ENCODE peak calls at places on chromosomes 5 and 9, in seven cellular contexts. A, Z, S, W, X, L and R are unnamed samples.

GRCh38 chr9:124809211-124809610 is 32.3 kb downstream of the OLFML2A start:
- DNase-seq in Z (no peak), X (no peak), A (no peak), L (no peak), W (no peak), S (no peak), R (no peak)

GRCh38 chr9:69370430-69370829 is 45.4 kb downstream of the ENTREP1 start:
- DNase-seq in Z (no peak), S (no peak), X (no peak), L (no peak), A (no peak), W (no peak), R (no peak)

GRCh38 chr9:38620483-38621433 is at the start of gene ANKRD18A:
- DNase-seq in Z (peak; percentile 26), L (peak; percentile 62), S (peak; percentile 87), A (peak; percentile 52), X (peak; percentile 79), W (peak; percentile 87), R (peak; percentile 64)

GRCh38 chr5:6731465-6732237 is 18.4 kb downstream of the TENT4A start:
- DNase-seq in X (no peak), W (no peak), L (no peak), Z (no peak), S (no peak), A (no peak), R (no peak)

GRCh38 chr5:149464796-149465489 is 85.9 kb upstream of the IL17B start:
- DNase-seq in A (no peak), X (no peak), S (no peak), L (no peak), W (no peak), Z (no peak), R (no peak)

GRCh38 chr5:176658817-176659216 is 11.5 kb downstream of the TSPAN17 start:
- DNase-seq in W (no peak), L (no peak), A (no peak), S (no peak), Z (no peak), X (peak; percentile 58), R (no peak)

GRCh38 chr9:113520109-113520642 is 56.6 kb downstream of the RGS3 start:
- DNase-seq in A (peak; percentile 35), X (peak; percentile 69), L (peak; percentile 41), S (no peak), W (no peak), Z (no peak), R (peak; percentile 19)

GRCh38 chr9:34620061-34620994 is at the start of gene DCTN3:
- DNase-seq in A (peak; percentile 80), X (peak; percentile 96), S (peak; percentile 85), W (peak; percentile 84), Z (peak; percentile 96), L (peak; percentile 60), R (peak; percentile 86)

GRCh38 chr9:99073985-99074901 is 30.7 kb upstream of the TGFBR1 start:
- DNase-seq in X (no peak), A (no peak), W (no peak), S (no peak), L (no peak), Z (no peak), R (no peak)

GRCh38 chr9:27292646-27293045 is 4.3 kb downstream of the EQTN start:
- DNase-seq in X (no peak), L (no peak), Z (no peak), S (no peak), A (no peak), W (no peak), R (no peak)

GRCh38 chr5:83526289-83526688 is 54.7 kb downstream of the VCAN start:
- DNase-seq in W (no peak), A (no peak), L (no peak), Z (no peak), X (no peak), S (no peak), R (no peak)

GRCh38 chr5:67063791-67064190 is 132.8 kb downstream of the CD180 start:
- DNase-seq in S (no peak), A (no peak), X (no peak), Z (no peak), L (no peak), W (no peak), R (no peak)

GRCh38 chr5:105033642-105034217 is 1471.1 kb upstream of the NUDT12 start:
- DNase-seq in Z (peak; percentile 40), A (no peak), W (no peak), L (no peak), S (no peak), X (no peak), R (no peak)

GRCh38 chr5:58255970-58256369 is 203.9 kb downstream of the PLK2 start:
- DNase-seq in S (no peak), Z (no peak), A (no peak), X (no peak), W (no peak), L (no peak), R (no peak)

GRCh38 chr5:55899344-55899743 is 48.2 kb downstream of the IL31RA start:
- DNase-seq in A (no peak), Z (no peak), S (no peak), X (no peak), L (no peak), W (no peak), R (no peak)

GRCh38 chr9:81619353-81620008 is 69.9 kb downstream of the TLE1 start:
- DNase-seq in W (no peak), X (peak; percentile 40), S (no peak), Z (no peak), L (no peak), A (no peak), R (no peak)

GRCh38 chr9:110526426-110526825 is 53.1 kb downstream of the SVEP1 start:
- DNase-seq in A (no peak), L (no peak), X (no peak), W (no peak), Z (no peak), S (no peak), R (no peak)

GRCh38 chr5:134289509-134290113 is 63.7 kb upstream of the PPP2CA start:
- DNase-seq in X (peak; percentile 83), L (peak; percentile 18), Z (peak; percentile 46), A (no peak), W (peak; percentile 55), S (peak; percentile 17), R (peak; percentile 14)

GRCh38 chr5:143106175-143106574 is 297.3 kb downstream of the NR3C1 start:
- DNase-seq in L (no peak), A (no peak), Z (peak; percentile 65), W (peak; percentile 41), S (peak; percentile 17), X (no peak), R (no peak)

GRCh38 chr5:65125681-65126080 is 356.0 kb downstream of the ADAMTS6 start:
- DNase-seq in X (no peak), A (no peak), L (no peak), W (no peak), S (no peak), Z (no peak), R (no peak)

GRCh38 chr5:114544561-114544960 is 182.7 kb downstream of the KCNN2 start:
- DNase-seq in W (no peak), Z (no peak), A (no peak), S (no peak), X (no peak), L (no peak), R (no peak)

GRCh38 chr5:61313960-61314681 is 17.9 kb upstream of the ZSWIM6 start:
- DNase-seq in L (no peak), W (no peak), A (no peak), X (no peak), S (no peak), Z (no peak), R (no peak)

GRCh38 chr9:20853866-20854265 is 169.8 kb downstream of the FOCAD start:
- DNase-seq in A (no peak), X (no peak), L (no peak), Z (no peak), S (no peak), W (no peak), R (no peak)

GRCh38 chr9:120711841-120712538 is 2.3 kb downstream of the MEGF9 start:
- DNase-seq in W (no peak), X (peak; percentile 34), A (no peak), L (no peak), Z (no peak), S (no peak), R (no peak)

GRCh38 chr5:116765441-116765840 is 190.8 kb upstream of the SEMA6A start:
- DNase-seq in S (no peak), A (no peak), X (no peak), W (no peak), Z (no peak), L (no peak), R (no peak)

GRCh38 chr5:175104682-175105081 is 339.3 kb downstream of the DRD1 start:
- DNase-seq in W (no peak), L (no peak), X (no peak), Z (no peak), A (no peak), S (no peak), R (no peak)

GRCh38 chr5:97231025-97231636 is 48.1 kb upstream of the RIOK2 start:
- DNase-seq in Z (peak; percentile 30), A (no peak), X (peak; percentile 74), L (peak; percentile 27), S (peak; percentile 36), W (peak; percentile 46), R (no peak)

GRCh38 chr5:138981131-138981530 is 106.0 kb upstream of the LRRTM2 start:
- DNase-seq in A (no peak), S (no peak), X (no peak), L (no peak), Z (no peak), W (no peak), R (no peak)